ENCODE peak calls at places on chromosomes 16 and 17, in ten cellular contexts. K is EL; Z is MV-4-11; U is cardiac muscle cell; Q is effector memory CD4-positive, alpha-beta T cell; T is NCI-H460; D is body of pancreas; S is foreskin fibroblast; G is hypothalamus; H is NCI-H1436. L is an unnamed sample.

GRCh38 chr17:30920683-30921543 is 832 bp upstream of the ADAP2 start:
- DNase-seq in K (no peak), Z (no peak), U (no peak), Q (no peak), T (no peak), D (no peak), S (no peak), G (no peak), H (no peak), L (no peak)

GRCh38 chr17:43599046-43599395 is 52.9 kb upstream of the ETV4 start:
- DNase-seq in K (no peak), Z (no peak), U (no peak), Q (no peak), T (no peak), D (no peak), S (no peak), G (no peak), H (no peak), L (no peak)

GRCh38 chr17:26818736-26819135 is 475.2 kb upstream of the WSB1 start:
- DNase-seq in K (peak), Z (no peak), U (no peak), Q (no peak), T (no peak), D (no peak), S (peak), G (no peak), H (no peak), L (no peak)

GRCh38 chr17:78044280-78044835 is 84.2 kb downstream of the TMC6 start:
- DNase-seq in K (no peak), Z (no peak), U (no peak), Q (no peak), T (no peak), D (no peak), S (no peak), G (no peak), H (no peak), L (no peak)

GRCh38 chr17:5531019-5531418 is 44.7 kb downstream of the MIS12 start:
- DNase-seq in K (no peak), Z (no peak), U (no peak), Q (no peak), T (no peak), D (no peak), S (no peak), G (no peak), H (no peak), L (no peak)

GRCh38 chr16:35102780-35103403 is 1643.5 kb downstream of the TP53TG3F start:
- DNase-seq in K (no peak), Z (no peak), U (no peak), Q (no peak), T (no peak), D (no peak), S (no peak), G (no peak), H (no peak), L (no peak)

GRCh38 chr16:57711-58110 is 4.1 kb downstream of the SNRNP25 start:
- DNase-seq in K (peak), Z (peak), U (no peak), Q (no peak), T (no peak), D (no peak), S (peak), G (no peak), H (no peak), L (no peak)

GRCh38 chr17:1325766-1326165 is 46.3 kb downstream of the TRARG1 start:
- DNase-seq in K (no peak), Z (no peak), U (no peak), Q (no peak), T (no peak), D (no peak), S (no peak), G (no peak), H (no peak), L (no peak)

GRCh38 chr17:78640700-78641099 is 63.5 kb upstream of the DNAH17 start:
- DNase-seq in K (no peak), Z (no peak), U (no peak), Q (no peak), T (no peak), D (no peak), S (no peak), G (no peak), H (no peak), L (no peak)

GRCh38 chr17:68482576-68483001 is 25.3 kb upstream of the WIPI1 start:
- DNase-seq in K (no peak), Z (no peak), U (no peak), Q (no peak), T (no peak), D (no peak), S (no peak), G (no peak), H (no peak), L (no peak)

GRCh38 chr17:48051706-48052486 is 3.7 kb downstream of the NFE2L1 start:
- DNase-seq in K (peak), Z (no peak), U (no peak), Q (no peak), T (no peak), D (peak), S (peak), G (no peak), H (no peak), L (peak)

GRCh38 chr16:85234310-85235235 is 122.3 kb upstream of the CIBAR2 start:
- DNase-seq in K (peak), Z (no peak), U (peak), Q (no peak), T (no peak), D (peak), S (peak), G (no peak), H (no peak), L (no peak)

GRCh38 chr17:59643159-59643857 is 23.6 kb downstream of the CLTC start:
- DNase-seq in K (no peak), Z (peak), U (no peak), Q (no peak), T (no peak), D (no peak), S (peak), G (no peak), H (no peak), L (no peak)

GRCh38 chr16:85360323-85361277 is 248.3 kb upstream of the CIBAR2 start:
- DNase-seq in K (no peak), Z (no peak), U (no peak), Q (no peak), T (no peak), D (peak), S (no peak), G (no peak), H (peak), L (no peak)

GRCh38 chr17:36723459-36723858 is 122.1 kb downstream of the MRM1 start:
- DNase-seq in K (no peak), Z (no peak), U (no peak), Q (no peak), T (no peak), D (no peak), S (no peak), G (no peak), H (no peak), L (no peak)

GRCh38 chr17:47119746-47120520 is 69.2 kb downstream of the CDC27 start:
- DNase-seq in K (peak), Z (no peak), U (no peak), Q (no peak), T (no peak), D (no peak), S (peak), G (no peak), H (no peak), L (no peak)